ENCODE peak calls at places on chromosomes 6 and 20, in five cellular contexts. One of them, this sample, is unnamed.

GRCh38 chr6:95431637-95432228 is 145.6 kb upstream of the MANEA start:
- DNase-seq in HEK293T: peak; percentile 15
- DNase-seq in heart right ventricle: no peak
- DNase-seq in retinal pigment epithelial cell: no peak
- DNase-seq in activated CD4-positive, alpha-beta T cell treated with anti-CD3 and anti-CD28 coated beads for 36 hours: peak; percentile 59
- DNase-seq in this sample: peak; percentile 36

GRCh38 chr6:99080191-99080590 is 132.4 kb upstream of the FBXL4 start:
- DNase-seq in HEK293T: no peak
- DNase-seq in heart right ventricle: no peak
- DNase-seq in retinal pigment epithelial cell: no peak
- DNase-seq in activated CD4-positive, alpha-beta T cell treated with anti-CD3 and anti-CD28 coated beads for 36 hours: no peak
- DNase-seq in this sample: no peak

GRCh38 chr20:24773751-24774201 is 175.3 kb upstream of the CST7 start:
- DNase-seq in heart right ventricle: no peak
- DNase-seq in retinal pigment epithelial cell: peak; percentile 55
- DNase-seq in activated CD4-positive, alpha-beta T cell treated with anti-CD3 and anti-CD28 coated beads for 36 hours: peak; percentile 53
- DNase-seq in HEK293T: no peak
- DNase-seq in this sample: no peak

GRCh38 chr6:15754035-15754705 is 91.3 kb upstream of the DTNBP1 start:
- DNase-seq in retinal pigment epithelial cell: no peak
- DNase-seq in heart right ventricle: no peak
- DNase-seq in HEK293T: no peak
- DNase-seq in activated CD4-positive, alpha-beta T cell treated with anti-CD3 and anti-CD28 coated beads for 36 hours: no peak
- DNase-seq in this sample: no peak

GRCh38 chr6:10621227-10621626 is 73.2 kb downstream of the C6orf52 start:
- DNase-seq in HEK293T: no peak
- DNase-seq in retinal pigment epithelial cell: no peak
- DNase-seq in heart right ventricle: no peak
- DNase-seq in activated CD4-positive, alpha-beta T cell treated with anti-CD3 and anti-CD28 coated beads for 36 hours: no peak
- DNase-seq in this sample: no peak

GRCh38 chr6:165659945-165660862 is 2.8 kb downstream of the PDE10A start:
- DNase-seq in retinal pigment epithelial cell: no peak
- DNase-seq in heart right ventricle: peak; percentile 37
- DNase-seq in activated CD4-positive, alpha-beta T cell treated with anti-CD3 and anti-CD28 coated beads for 36 hours: no peak
- DNase-seq in HEK293T: no peak
- DNase-seq in this sample: peak; percentile 34

GRCh38 chr6:169618526-169619490 is 83.0 kb downstream of the WDR27 start:
- DNase-seq in retinal pigment epithelial cell: peak; percentile 11
- DNase-seq in HEK293T: no peak
- DNase-seq in activated CD4-positive, alpha-beta T cell treated with anti-CD3 and anti-CD28 coated beads for 36 hours: no peak
- DNase-seq in heart right ventricle: no peak
- DNase-seq in this sample: no peak

GRCh38 chr6:63430985-63431519 is 111.3 kb upstream of the LGSN start:
- DNase-seq in heart right ventricle: no peak
- DNase-seq in HEK293T: no peak
- DNase-seq in retinal pigment epithelial cell: no peak
- DNase-seq in activated CD4-positive, alpha-beta T cell treated with anti-CD3 and anti-CD28 coated beads for 36 hours: no peak
- DNase-seq in this sample: no peak

GRCh38 chr20:21173496-21174025 is 47.7 kb downstream of the KIZ start:
- DNase-seq in activated CD4-positive, alpha-beta T cell treated with anti-CD3 and anti-CD28 coated beads for 36 hours: no peak
- DNase-seq in heart right ventricle: no peak
- DNase-seq in retinal pigment epithelial cell: no peak
- DNase-seq in HEK293T: no peak
- DNase-seq in this sample: no peak

GRCh38 chr6:142878407-142878806 is 66.6 kb downstream of the HIVEP2 start:
- DNase-seq in HEK293T: no peak
- DNase-seq in activated CD4-positive, alpha-beta T cell treated with anti-CD3 and anti-CD28 coated beads for 36 hours: no peak
- DNase-seq in retinal pigment epithelial cell: no peak
- DNase-seq in heart right ventricle: peak; percentile 20
- DNase-seq in this sample: no peak

GRCh38 chr6:143843689-143844405 is 709 bp downstream of the LTV1 start:
- DNase-seq in HEK293T: no peak
- DNase-seq in retinal pigment epithelial cell: no peak
- DNase-seq in activated CD4-positive, alpha-beta T cell treated with anti-CD3 and anti-CD28 coated beads for 36 hours: peak; percentile 24
- DNase-seq in heart right ventricle: no peak
- DNase-seq in this sample: peak; percentile 13

GRCh38 chr6:125780540-125781306 is 10.0 kb upstream of the NCOA7 start:
- DNase-seq in heart right ventricle: peak; percentile 44
- DNase-seq in retinal pigment epithelial cell: peak; percentile 26
- DNase-seq in HEK293T: peak; percentile 62
- DNase-seq in activated CD4-positive, alpha-beta T cell treated with anti-CD3 and anti-CD28 coated beads for 36 hours: peak; percentile 74
- DNase-seq in this sample: peak; percentile 74

GRCh38 chr6:45791600-45792168 is 224.0 kb downstream of the CLIC5 start:
- DNase-seq in activated CD4-positive, alpha-beta T cell treated with anti-CD3 and anti-CD28 coated beads for 36 hours: no peak
- DNase-seq in HEK293T: no peak
- DNase-seq in heart right ventricle: no peak
- DNase-seq in retinal pigment epithelial cell: peak; percentile 50
- DNase-seq in this sample: no peak

GRCh38 chr6:9539231-9539755 is 875.6 kb downstream of the TFAP2A start:
- DNase-seq in retinal pigment epithelial cell: no peak
- DNase-seq in activated CD4-positive, alpha-beta T cell treated with anti-CD3 and anti-CD28 coated beads for 36 hours: no peak
- DNase-seq in heart right ventricle: no peak
- DNase-seq in HEK293T: no peak
- DNase-seq in this sample: no peak

GRCh38 chr6:3421763-3422456 is 34.9 kb downstream of the SLC22A23 start:
- DNase-seq in activated CD4-positive, alpha-beta T cell treated with anti-CD3 and anti-CD28 coated beads for 36 hours: no peak
- DNase-seq in HEK293T: no peak
- DNase-seq in heart right ventricle: no peak
- DNase-seq in retinal pigment epithelial cell: no peak
- DNase-seq in this sample: peak; percentile 82

GRCh38 chr6:77451466-77451865 is 11.8 kb downstream of the HTR1B start:
- DNase-seq in activated CD4-positive, alpha-beta T cell treated with anti-CD3 and anti-CD28 coated beads for 36 hours: no peak
- DNase-seq in heart right ventricle: no peak
- DNase-seq in HEK293T: no peak
- DNase-seq in retinal pigment epithelial cell: no peak
- DNase-seq in this sample: no peak

GRCh38 chr6:26045046-26045938 is 41.9 kb upstream of the HFE start:
- DNase-seq in HEK293T: no peak
- DNase-seq in heart right ventricle: peak; percentile 94
- DNase-seq in activated CD4-positive, alpha-beta T cell treated with anti-CD3 and anti-CD28 coated beads for 36 hours: peak; percentile 83
- DNase-seq in retinal pigment epithelial cell: no peak
- DNase-seq in this sample: peak; percentile 92

GRCh38 chr6:47424436-47424836 is 53.2 kb upstream of the CD2AP start:
- DNase-seq in heart right ventricle: no peak
- DNase-seq in HEK293T: no peak
- DNase-seq in activated CD4-positive, alpha-beta T cell treated with anti-CD3 and anti-CD28 coated beads for 36 hours: no peak
- DNase-seq in retinal pigment epithelial cell: no peak
- DNase-seq in this sample: no peak

GRCh38 chr6:167703781-167704180 is 122.9 kb upstream of the AFDN start:
- DNase-seq in HEK293T: peak; percentile 5
- DNase-seq in heart right ventricle: no peak
- DNase-seq in retinal pigment epithelial cell: no peak
- DNase-seq in activated CD4-positive, alpha-beta T cell treated with anti-CD3 and anti-CD28 coated beads for 36 hours: no peak
- DNase-seq in this sample: no peak

GRCh38 chr20:9072741-9073310 is 3.9 kb downstream of the PLCB4 start:
- DNase-seq in heart right ventricle: no peak
- DNase-seq in HEK293T: no peak
- DNase-seq in activated CD4-positive, alpha-beta T cell treated with anti-CD3 and anti-CD28 coated beads for 36 hours: no peak
- DNase-seq in retinal pigment epithelial cell: no peak
- DNase-seq in this sample: no peak

GRCh38 chr20:24495266-24495665 is 25.8 kb downstream of the SYNDIG1 start:
- DNase-seq in heart right ventricle: no peak
- DNase-seq in retinal pigment epithelial cell: no peak
- DNase-seq in activated CD4-positive, alpha-beta T cell treated with anti-CD3 and anti-CD28 coated beads for 36 hours: no peak
- DNase-seq in HEK293T: no peak
- DNase-seq in this sample: no peak

GRCh38 chr6:51934098-51934497 is 153.3 kb downstream of the PKHD1 start:
- DNase-seq in retinal pigment epithelial cell: no peak
- DNase-seq in heart right ventricle: no peak
- DNase-seq in activated CD4-positive, alpha-beta T cell treated with anti-CD3 and anti-CD28 coated beads for 36 hours: peak; percentile 3
- DNase-seq in HEK293T: peak; percentile 63
- DNase-seq in this sample: no peak

This sample was measured in dermis microvascular lymphatic vessel endothelial cell.